ENCODE peak calls at places on chromosomes 12 and 14, in seven cellular contexts. G, V, S, T, F, W and Q are unnamed samples.

GRCh38 chr12:122858171-122858570 is 22.9 kb downstream of the HIP1R start:
- DNase-seq in G (no peak), V (no peak), S (no peak), T (peak; percentile 70), F (no peak), W (no peak), Q (no peak)

GRCh38 chr14:42782744-42783143 is 1176.1 kb downstream of the LRFN5 start:
- DNase-seq in G (no peak), V (no peak), S (no peak), T (no peak), F (no peak), W (no peak), Q (no peak)

GRCh38 chr14:70638416-70638815 is 3.3 kb upstream of the TTC9 start:
- DNase-seq in G (no peak), V (no peak), S (no peak), T (no peak), F (no peak), W (no peak), Q (no peak)

GRCh38 chr12:22312336-22312735 is 22.2 kb downstream of the ST8SIA1 start:
- DNase-seq in G (no peak), V (peak; percentile 52), S (no peak), T (no peak), F (no peak), W (no peak), Q (peak; percentile 38)

GRCh38 chr12:64875186-64875585 is 50.7 kb downstream of the TBC1D30 start:
- DNase-seq in G (no peak), V (no peak), S (no peak), T (no peak), F (peak; percentile 82), W (no peak), Q (no peak)

GRCh38 chr12:93060071-93060665 is 131.1 kb upstream of the EEA1 start:
- DNase-seq in G (no peak), V (no peak), S (no peak), T (no peak), F (peak; percentile 2), W (no peak), Q (no peak)

GRCh38 chr12:100897240-100897639 is 102.7 kb downstream of the ANO4 start:
- DNase-seq in G (no peak), V (no peak), S (no peak), T (no peak), F (no peak), W (no peak), Q (no peak)

GRCh38 chr12:31736472-31736871 is 7.7 kb upstream of the AMN1 start:
- DNase-seq in G (no peak), V (peak; percentile 80), S (no peak), T (no peak), F (no peak), W (no peak), Q (no peak)

GRCh38 chr12:124554429-124555029 is 12.9 kb downstream of the NCOR2 start:
- DNase-seq in G (no peak), V (no peak), S (no peak), T (no peak), F (no peak), W (no peak), Q (no peak)

GRCh38 chr12:14928946-14929345 is 9.4 kb downstream of the ERP27 start:
- DNase-seq in G (no peak), V (no peak), S (no peak), T (peak; percentile 38), F (no peak), W (no peak), Q (no peak)

GRCh38 chr12:92706594-92706993 is 3.8 kb downstream of the PLEKHG7 start:
- DNase-seq in G (no peak), V (no peak), S (no peak), T (no peak), F (no peak), W (no peak), Q (no peak)

GRCh38 chr12:10122689-10123088 is 7.3 kb downstream of the CLEC7A start:
- DNase-seq in G (no peak), V (no peak), S (no peak), T (no peak), F (no peak), W (no peak), Q (no peak)

GRCh38 chr14:68749487-68750475 is 43.1 kb downstream of the ZFP36L1 start:
- DNase-seq in G (no peak), V (no peak), S (no peak), T (peak; percentile 61), F (no peak), W (no peak), Q (no peak)

GRCh38 chr14:53090853-53091252 is 62.3 kb downstream of the DDHD1 start:
- DNase-seq in G (no peak), V (no peak), S (no peak), T (no peak), F (no peak), W (no peak), Q (no peak)

GRCh38 chr14:93959239-93960107 is 16.9 kb downstream of the ASB2 start:
- DNase-seq in G (peak; percentile 84), V (peak; percentile 85), S (no peak), T (peak; percentile 82), F (no peak), W (peak; percentile 77), Q (no peak)

GRCh38 chr14:105199093-105199492 is 18.0 kb upstream of the NUDT14 start:
- DNase-seq in G (no peak), V (no peak), S (no peak), T (no peak), F (no peak), W (no peak), Q (no peak)

GRCh38 chr12:76029982-76030377 is 1.6 kb downstream of the PHLDA1 start:
- DNase-seq in G (no peak), V (peak; percentile 78), S (peak; percentile 38), T (no peak), F (no peak), W (no peak), Q (no peak)

GRCh38 chr12:89707992-89708792 is 446 bp downstream of the ATP2B1 start:
- DNase-seq in G (peak; percentile 47), V (peak; percentile 22), S (peak; percentile 45), T (peak; percentile 43), F (no peak), W (peak; percentile 36), Q (peak; percentile 15)

GRCh38 chr14:99938376-99938775 is 126.8 kb upstream of the EVL start:
- DNase-seq in G (no peak), V (no peak), S (no peak), T (no peak), F (no peak), W (no peak), Q (no peak)

GRCh38 chr12:113463746-113464743 is 7.6 kb downstream of the LHX5 start:
- DNase-seq in G (no peak), V (peak; percentile 51), S (no peak), T (no peak), F (no peak), W (no peak), Q (no peak)
- H3K4me3 ChIP-seq in G (no peak overlapping the region), V (peak overlapping the region; percentile 32), S (peak overlapping the region; percentile 4), T (peak overlapping the region; percentile 25), F (peak overlapping the region; percentile 49), W (peak overlapping the region; percentile 48), Q (peak overlapping the region; percentile 18)

DNA sequence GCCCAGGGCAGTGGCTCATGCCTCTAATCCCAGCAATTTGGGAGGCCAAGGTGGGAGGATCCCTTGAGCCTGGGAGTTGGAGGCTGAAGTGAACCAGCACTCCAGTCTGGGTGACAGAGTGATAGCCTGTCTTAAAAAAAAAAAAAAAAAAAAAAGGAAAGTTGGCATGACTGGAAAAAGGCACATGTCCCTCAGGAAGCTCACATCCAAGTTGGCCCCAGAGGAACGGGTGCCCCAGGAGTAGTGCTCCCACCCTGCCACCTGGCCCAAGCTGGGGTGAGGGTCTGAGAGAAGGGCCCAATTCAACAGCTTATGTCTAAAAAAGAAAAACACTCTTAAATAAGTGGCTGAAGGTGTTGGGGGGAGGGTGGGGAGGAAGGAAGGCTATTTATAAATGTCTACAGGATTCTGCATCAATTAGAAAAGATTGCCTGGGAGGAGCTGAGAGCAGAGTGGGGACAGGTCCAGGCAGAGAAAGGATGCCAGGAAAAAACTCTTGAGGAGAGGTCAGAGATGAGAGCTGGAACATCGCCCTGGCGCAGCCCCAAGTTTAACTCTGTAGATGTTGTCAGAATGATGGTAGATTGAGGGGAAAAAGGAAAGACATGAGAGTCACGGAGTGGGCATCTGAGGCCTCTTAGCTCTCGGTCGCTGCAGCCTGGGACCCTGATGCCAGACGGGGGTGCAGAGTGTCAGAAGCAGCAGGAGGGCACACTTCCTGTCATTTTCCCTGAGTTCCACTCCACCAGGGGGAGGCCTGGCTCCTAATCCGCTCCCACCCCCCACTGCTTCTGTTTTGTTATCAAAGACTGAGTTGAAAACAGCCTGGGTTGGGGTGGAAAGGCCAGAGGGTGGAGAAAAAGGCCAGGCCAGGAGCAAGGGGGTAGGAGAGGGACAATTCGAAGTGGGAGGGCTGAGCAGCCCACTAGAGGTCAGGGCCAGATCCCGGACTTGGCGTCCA is 7.3 kb downstream of the SPRYD3 start:
- DNase-seq in G (peak; percentile 60), V (no peak), S (peak; percentile 94), T (no peak), F (peak; percentile 96), W (no peak), Q (peak; percentile 91)
- H3K27ac ChIP-seq in G (peak overlapping the region; percentile 72), V (no peak overlapping the region), S (peak overlapping the region; percentile 71), T (peak overlapping the region; percentile 80), F (peak overlapping the region; percentile 86), W (peak overlapping the region; percentile 72), Q (peak overlapping the region; percentile 99)

DNA sequence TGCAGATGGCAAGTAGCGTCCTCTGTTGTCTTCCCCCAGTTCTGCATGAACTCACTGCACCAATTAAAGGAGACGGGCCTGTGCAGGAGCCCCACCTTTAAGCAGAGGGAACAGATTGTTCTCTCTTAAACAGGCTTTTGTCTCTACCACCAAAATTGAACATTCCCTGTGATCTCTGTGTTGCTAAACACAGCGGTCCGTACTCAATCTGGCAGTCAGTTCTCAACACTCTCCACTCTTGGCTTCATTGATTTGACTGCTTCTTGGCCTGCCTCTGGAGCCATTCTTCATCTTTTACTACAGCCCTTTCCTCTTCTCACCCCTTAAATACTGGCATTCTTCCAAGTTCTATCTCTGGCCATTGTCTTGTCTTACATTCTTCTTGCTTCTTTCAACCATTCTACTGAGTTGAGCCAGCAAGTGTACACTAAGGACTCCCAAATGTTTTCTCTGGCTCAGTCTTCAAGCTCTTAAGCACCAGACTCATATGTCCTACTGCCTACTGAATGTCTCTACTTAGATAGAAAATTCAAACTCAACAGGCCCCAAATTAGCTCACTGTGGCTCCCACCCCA is 8.0 kb upstream of the NT5DC3 start:
- DNase-seq in G (no peak), V (no peak), S (no peak), T (no peak), F (peak; percentile 89), W (no peak), Q (no peak)
- TF ChIP-seq EP300 in G (peak; percentile 94), V (no peak), S (no peak), T (no peak), F (peak; percentile 90), W (no peak), Q (peak; percentile 34)

GRCh38 chr12:131421506-131422184 is 289.2 kb upstream of the SFSWAP start:
- DNase-seq in G (no peak), V (no peak), S (no peak), T (no peak), F (no peak), W (no peak), Q (no peak)

GRCh38 chr12:131424270-131424669 is 286.6 kb upstream of the SFSWAP start:
- DNase-seq in G (no peak), V (no peak), S (no peak), T (no peak), F (no peak), W (no peak), Q (no peak)

GRCh38 chr12:131422744-131423143 is 288.1 kb upstream of the SFSWAP start:
- DNase-seq in G (no peak), V (no peak), S (no peak), T (no peak), F (no peak), W (no peak), Q (no peak)

GRCh38 chr12:131418884-131419283 is 292.0 kb upstream of the SFSWAP start:
- DNase-seq in G (no peak), V (no peak), S (no peak), T (no peak), F (no peak), W (no peak), Q (no peak)

GRCh38 chr12:131422185-131422515 is 288.7 kb upstream of the SFSWAP start:
- DNase-seq in G (no peak), V (no peak), S (no peak), T (no peak), F (no peak), W (no peak), Q (no peak)
- H3K4me3 ChIP-seq in G (no peak overlapping the region), V (no peak overlapping the region), S (no peak overlapping the region), T (no peak overlapping the region), F (no peak overlapping the region), W (no peak overlapping the region), Q (no peak overlapping the region)